ENCODE peak calls at places on chromosome 2, in nine cellular contexts. V is neural progenitor cell, N is fibroblast of lung, X is brain microvascular endothelial cell, P is heart left ventricle, E is PC-3, U is fibroblast of the aortic adventitia, G is astrocyte of the spinal cord, H is spleen. Z is an unnamed sample.

GRCh38 chr2:130841741-130842365 is 5.1 kb downstream of the ARHGEF4 start:
- DNase-seq in V (no peak), N (no peak), X (no peak), P (no peak), E (no peak), U (no peak), G (no peak), H (peak; percentile 42), Z (no peak)

GRCh38 chr2:109118321-109118720 is 10.7 kb upstream of the SH3RF3 start:
- DNase-seq in V (no peak), N (no peak), X (no peak), P (no peak), E (no peak), U (no peak), G (no peak), H (no peak), Z (no peak)

GRCh38 chr2:193584522-193584938 is 1389.8 kb upstream of the TMEFF2 start:
- DNase-seq in V (peak; percentile 57), N (no peak), X (peak; percentile 11), P (no peak), E (peak; percentile 62), U (peak; percentile 46), G (peak; percentile 52), H (peak; percentile 45), Z (no peak)

GRCh38 chr2:140990416-140990815 is 1140.4 kb downstream of the LRP1B start:
- DNase-seq in V (no peak), N (peak; percentile 94), X (peak; percentile 71), P (no peak), E (peak; percentile 51), U (peak; percentile 48), G (peak; percentile 94), H (no peak), Z (no peak)

GRCh38 chr2:99572380-99572779 is 82.6 kb upstream of the REV1 start:
- DNase-seq in V (peak; percentile 71), N (no peak), X (peak; percentile 4), P (no peak), E (peak; percentile 18), U (no peak), G (peak; percentile 17), H (no peak), Z (no peak)

GRCh38 chr2:223604231-223604630 is 2.1 kb upstream of the SCG2 start:
- DNase-seq in V (no peak), N (no peak), X (no peak), P (no peak), E (no peak), U (no peak), G (no peak), H (no peak), Z (no peak)

GRCh38 chr2:62458206-62459035 is 47.6 kb downstream of the TMEM17 start:
- DNase-seq in V (no peak), N (no peak), X (no peak), P (no peak), E (no peak), U (peak; percentile 19), G (no peak), H (no peak), Z (peak; percentile 53)

GRCh38 chr2:210859314-210859713 is 302.9 kb downstream of the CPS1 start:
- DNase-seq in V (peak; percentile 29), N (no peak), X (no peak), P (no peak), E (no peak), U (no peak), G (no peak), H (no peak), Z (no peak)

GRCh38 chr2:228646061-228646460 is 464.6 kb upstream of the SPHKAP start:
- DNase-seq in V (no peak), N (peak; percentile 48), X (no peak), P (no peak), E (peak; percentile 52), U (peak; percentile 27), G (peak; percentile 12), H (no peak), Z (no peak)

GRCh38 chr2:75243219-75243618 is 43.9 kb upstream of the TACR1 start:
- DNase-seq in V (no peak), N (no peak), X (no peak), P (no peak), E (no peak), U (no peak), G (no peak), H (no peak), Z (no peak)

GRCh38 chr2:75241696-75242095 is 42.4 kb upstream of the TACR1 start:
- DNase-seq in V (no peak), N (peak; percentile 37), X (peak; percentile 11), P (no peak), E (peak; percentile 66), U (peak; percentile 20), G (peak; percentile 7), H (no peak), Z (no peak)

DNA sequence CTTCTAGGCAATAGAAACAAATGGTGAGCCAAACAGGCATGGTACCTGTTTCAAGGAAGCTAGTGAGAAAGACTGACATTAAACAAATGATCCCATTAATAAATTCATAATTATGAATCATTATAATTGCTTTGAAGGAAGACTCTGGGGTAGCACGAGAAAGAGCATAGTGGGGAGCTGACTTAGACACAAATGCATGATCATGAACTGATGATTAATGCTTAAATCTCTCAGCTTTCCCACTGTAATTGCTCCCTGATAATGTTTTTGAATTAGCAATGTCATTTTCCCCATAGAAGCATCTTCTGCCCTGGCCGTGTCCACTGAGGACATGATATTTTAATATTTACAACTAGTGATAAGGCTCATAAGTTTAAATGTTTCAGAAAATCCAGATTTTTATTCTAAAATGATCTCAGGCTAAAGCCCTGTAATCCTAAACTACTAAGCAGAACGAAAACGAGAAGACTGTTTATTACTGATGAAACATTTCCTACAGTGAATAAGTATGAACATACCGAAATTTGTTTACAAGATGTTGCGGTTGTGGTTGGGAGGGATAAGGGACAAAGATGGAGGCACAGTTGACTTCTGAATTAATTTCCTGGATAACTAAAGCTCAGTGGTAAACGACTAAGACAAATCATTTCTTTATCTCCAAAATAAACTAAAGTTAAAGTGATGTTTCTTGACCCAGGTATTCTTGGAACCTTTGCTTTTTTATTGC is 47.3 kb upstream of the TACR1 start:
- DNase-seq in V (no peak), N (peak; percentile 11), X (no peak), P (no peak), E (no peak), U (no peak), G (no peak), H (no peak), Z (no peak)
- H3K4me3 ChIP-seq in V (no peak overlapping the region), N (no peak overlapping the region), X (no peak overlapping the region), P (no peak overlapping the region), E (no peak overlapping the region), U (no peak overlapping the region), G (no peak overlapping the region), H (no peak overlapping the region), Z (no peak overlapping the region)

DNA sequence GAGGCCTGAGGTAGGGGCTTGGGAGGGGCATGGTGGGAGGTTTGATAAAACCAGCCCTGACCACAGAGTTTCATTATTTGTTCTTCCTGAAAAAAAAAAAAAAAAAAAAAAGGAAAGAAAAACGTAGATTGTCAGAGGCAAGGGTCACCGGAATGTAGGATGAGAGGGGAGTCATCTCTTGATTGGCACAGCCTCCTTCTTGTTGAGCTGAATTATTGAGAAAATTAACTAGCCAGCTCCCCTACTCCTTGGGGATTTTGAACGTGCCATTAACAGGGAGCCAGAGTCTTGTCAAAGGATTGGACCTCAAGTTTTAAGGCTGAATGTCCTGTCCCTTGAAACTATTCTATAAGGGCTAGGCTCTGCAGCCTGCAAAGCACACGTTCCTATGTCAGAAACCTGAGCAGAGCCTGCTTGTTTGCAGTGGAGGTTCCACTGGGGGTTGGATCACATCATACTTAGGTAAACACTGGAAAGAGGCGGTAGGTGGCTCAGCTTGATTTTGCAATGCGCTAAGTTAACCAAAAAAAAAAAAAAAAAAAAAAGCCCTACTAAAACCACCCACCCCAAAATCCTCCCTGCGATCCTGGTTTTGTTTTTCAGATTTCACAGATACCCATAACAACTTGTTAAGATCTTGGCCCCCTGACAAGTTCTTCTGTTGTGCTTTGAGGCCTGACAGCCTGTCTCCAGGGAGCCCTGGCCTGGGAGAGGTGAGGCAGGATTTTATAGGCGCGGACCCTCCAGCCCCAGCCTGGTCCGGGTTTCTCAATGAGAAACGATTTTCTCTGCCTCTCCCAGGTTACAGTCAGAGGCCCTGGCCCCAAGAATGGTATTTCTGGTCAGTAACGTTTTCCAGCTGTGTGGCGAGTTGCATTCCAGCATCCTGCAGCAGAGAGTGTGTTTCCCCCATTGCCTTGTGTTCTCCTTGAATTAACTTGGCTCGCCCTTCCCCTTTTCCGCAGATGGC is 2.5 kb downstream of the INHBB start:
- DNase-seq in V (no peak), N (no peak), X (no peak), P (no peak), E (peak; percentile 85), U (no peak), G (no peak), H (no peak), Z (no peak)
- H3K4me3 ChIP-seq in V (no peak overlapping the region), N (no peak overlapping the region), X (no peak overlapping the region), P (no peak overlapping the region), E (peak overlapping the region; percentile 90), U (no peak overlapping the region), G (no peak overlapping the region), H (no peak overlapping the region), Z (no peak overlapping the region)

GRCh38 chr2:86194751-86195054 is 559 bp downstream of the IMMT start:
- DNase-seq in V (no peak), N (no peak), X (no peak), P (no peak), E (peak; percentile 92), U (no peak), G (peak; percentile 97), H (no peak), Z (no peak)
- H3K4me3 ChIP-seq in V (peak overlapping the region; percentile 86), N (peak overlapping the region; percentile 96), X (peak overlapping the region; percentile 98), P (peak overlapping the region; percentile 76), E (peak overlapping the region; percentile 90), U (peak overlapping the region; percentile 95), G (peak overlapping the region; percentile 65), H (peak overlapping the region; percentile 79), Z (peak overlapping the region; percentile 77)

GRCh38 chr2:184004289-184004944 is 593.9 kb upstream of the ZNF804A start:
- DNase-seq in V (no peak), N (no peak), X (peak; percentile 8), P (no peak), E (peak; percentile 34), U (no peak), G (peak; percentile 18), H (no peak), Z (no peak)

GRCh38 chr2:183995632-183996031 is 602.7 kb upstream of the ZNF804A start:
- DNase-seq in V (no peak), N (no peak), X (peak; percentile 61), P (no peak), E (peak; percentile 93), U (no peak), G (peak; percentile 58), H (no peak), Z (no peak)

GRCh38 chr2:183996825-183997823 is 601.2 kb upstream of the ZNF804A start:
- DNase-seq in V (no peak), N (no peak), X (no peak), P (no peak), E (no peak), U (no peak), G (peak; percentile 50), H (no peak), Z (no peak)

GRCh38 chr2:183998041-183998796 is 600.1 kb upstream of the ZNF804A start:
- DNase-seq in V (no peak), N (no peak), X (no peak), P (no peak), E (peak; percentile 14), U (no peak), G (no peak), H (no peak), Z (no peak)

DNA sequence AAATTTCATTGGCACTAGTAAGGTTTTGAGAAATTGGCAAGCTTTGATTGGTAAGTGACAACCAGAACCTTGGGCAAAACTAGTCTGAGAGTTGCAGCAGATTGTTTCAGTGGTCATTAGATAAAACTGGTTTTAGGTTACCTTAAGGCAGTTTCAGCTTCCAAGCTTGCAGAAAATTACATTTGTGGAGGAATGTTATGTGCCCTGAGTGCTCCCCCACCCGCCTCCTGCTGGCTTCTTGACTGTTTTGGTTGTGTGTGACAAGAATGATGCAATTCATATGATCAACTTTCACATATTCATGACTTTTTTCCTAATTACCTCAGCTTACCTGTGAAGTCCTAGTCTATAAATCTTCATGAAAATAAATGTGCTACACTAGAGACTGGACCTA is 599.5 kb upstream of the ZNF804A start:
- DNase-seq in V (no peak), N (no peak), X (no peak), P (no peak), E (no peak), U (no peak), G (no peak), H (no peak), Z (no peak)
- H3K4me3 ChIP-seq in V (no peak overlapping the region), N (no peak overlapping the region), X (no peak overlapping the region), P (no peak overlapping the region), E (no peak overlapping the region), U (no peak overlapping the region), G (no peak overlapping the region), H (no peak overlapping the region), Z (no peak overlapping the region)

Z was measured in keratinocyte.